ENCODE peak calls at places on chromosomes 11 and 22, in nine cellular contexts. N is IMR-90, S is HCT116, H is stomach, U is ovary, E is GM12892, M is adrenal gland, C is prostate gland, A is transverse colon. Y is an unnamed sample.

GRCh38 chr22:28594784-28595324 is 84.8 kb downstream of the TTC28 start:
- DNase-seq in E (no peak), S (peak; percentile 35), H (no peak), U (no peak), A (no peak), N (peak; percentile 77), M (no peak), C (no peak), Y (peak; percentile 68)

GRCh38 chr11:12840871-12841516 is 166.8 kb downstream of the TEAD1 start:
- DNase-seq in N (peak; percentile 52), S (no peak), M (no peak), U (no peak), H (no peak), C (no peak), A (no peak), E (no peak), Y (no peak)

GRCh38 chr11:14672635-14673034 is 29.0 kb downstream of the PDE3B start:
- DNase-seq in C (no peak), N (peak; percentile 73), A (no peak), M (no peak), S (no peak), H (no peak), E (no peak), U (no peak), Y (no peak)

GRCh38 chr11:77823775-77824174 is 2.8 kb downstream of the AAMDC start:
- DNase-seq in S (no peak), N (peak; percentile 52), C (no peak), A (no peak), M (no peak), U (no peak), E (no peak), H (no peak), Y (peak; percentile 50)

GRCh38 chr11:69320756-69321741 is 27.1 kb downstream of the MYEOV start:
- DNase-seq in U (no peak), N (peak; percentile 52), S (no peak), H (no peak), M (no peak), C (no peak), A (no peak), E (no peak), Y (no peak)

GRCh38 chr11:255176-255575 is 18.4 kb downstream of the PSMD13 start:
- DNase-seq in S (no peak), C (no peak), M (no peak), N (peak; percentile 12), U (no peak), A (no peak), H (no peak), E (no peak), Y (no peak)

GRCh38 chr22:47190957-47191323 is 428.5 kb downstream of the TBC1D22A start:
- DNase-seq in M (no peak), U (no peak), H (peak; percentile 11), E (no peak), N (no peak), C (no peak), S (peak; percentile 8), A (no peak), Y (no peak)

GRCh38 chr22:22716136-22716535 is 71.7 kb downstream of the GGTLC2 start:
- DNase-seq in S (no peak), C (no peak), E (no peak), H (no peak), A (no peak), M (no peak), U (no peak), N (no peak), Y (no peak)

DNA sequence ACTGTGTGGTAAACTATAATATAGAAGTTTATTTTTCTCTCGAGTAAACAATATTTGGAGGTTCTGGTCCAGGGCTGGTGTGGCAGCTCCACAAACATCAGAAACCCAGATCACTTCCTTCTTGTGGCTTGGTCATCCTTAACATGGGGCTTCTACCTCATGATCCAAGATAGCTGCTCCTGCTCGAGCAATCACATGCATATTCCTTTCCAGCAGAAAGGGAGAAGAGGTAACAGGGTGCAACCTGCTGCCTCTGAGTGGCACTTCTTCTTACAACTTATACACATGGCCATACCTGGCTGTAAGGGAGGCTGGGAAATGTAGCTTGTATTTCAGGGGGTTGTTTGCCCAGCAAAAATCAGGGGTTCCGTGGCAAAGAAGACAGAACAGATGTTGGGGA is 44.6 kb upstream of the SYT7 start:
- DNase-seq in C (no peak), A (no peak), N (no peak), H (no peak), S (no peak), M (no peak), E (no peak), U (no peak), Y (no peak)
- TF ChIP-seq POLR2A in C (no peak), A (no peak), N (no peak), H (no peak), S (no peak), M (no peak), E (no peak), U (no peak), Y (no peak)

DNA sequence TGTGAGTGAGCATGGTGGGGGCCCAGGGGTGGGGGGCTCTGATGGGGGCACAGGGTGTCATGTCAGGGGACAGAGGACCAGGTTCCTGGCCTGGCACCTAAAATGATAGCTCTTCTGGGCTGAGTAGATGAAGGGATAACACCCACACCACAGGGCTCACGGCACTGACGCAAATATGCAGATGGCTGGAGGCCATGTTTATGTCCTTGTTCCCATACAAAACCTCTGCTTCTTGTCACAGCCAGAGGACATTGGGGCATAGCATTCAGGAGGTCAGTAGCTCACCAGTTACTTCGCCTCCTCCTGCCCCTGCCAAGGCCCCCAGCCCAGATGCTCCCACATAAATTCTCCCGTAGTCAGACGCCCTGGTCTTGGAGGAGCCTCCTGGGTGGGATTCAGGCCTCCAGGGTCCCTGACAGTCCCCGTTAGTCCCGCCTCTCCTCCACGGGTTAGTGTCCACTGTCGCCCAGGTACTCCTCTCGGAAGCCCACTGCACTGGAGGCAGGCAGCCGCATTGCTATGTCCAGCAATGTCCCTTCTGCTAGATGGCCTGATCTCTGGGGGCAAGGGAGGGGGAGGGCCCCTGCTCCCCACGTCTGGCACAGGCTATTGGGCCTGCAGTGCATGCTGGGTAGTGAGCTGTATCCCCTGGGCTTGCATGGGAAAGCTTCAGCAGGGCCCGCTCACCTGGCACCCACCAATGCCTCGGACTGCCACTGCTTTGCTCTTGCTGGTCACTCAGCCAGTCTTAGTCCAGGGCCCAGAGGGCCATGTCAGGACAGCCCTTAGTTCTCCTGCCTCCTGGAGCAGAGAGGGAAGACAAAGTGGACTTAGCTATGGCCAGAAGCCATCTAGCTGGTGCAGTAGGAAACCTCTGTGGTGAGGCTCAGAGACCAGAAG is 75.6 kb upstream of the MYOD1 start:
- DNase-seq in S (no peak), M (no peak), U (no peak), C (no peak), A (no peak), N (no peak), H (no peak), E (no peak), Y (no peak)
- TF ChIP-seq POLR2A in S (no peak), M (no peak), U (no peak), C (no peak), A (no peak), N (no peak), H (no peak), E (no peak), Y (no peak)

GRCh38 chr22:31247726-31248125 is 35.6 kb downstream of the LIMK2 start:
- DNase-seq in E (no peak), U (no peak), M (no peak), N (no peak), A (no peak), S (no peak), H (no peak), C (no peak), Y (no peak)

GRCh38 chr22:31246687-31247086 is 34.6 kb downstream of the LIMK2 start:
- DNase-seq in A (no peak), S (no peak), E (no peak), U (no peak), M (no peak), C (no peak), H (no peak), N (no peak), Y (no peak)

GRCh38 chr22:31248965-31249940 is 37.2 kb downstream of the LIMK2 start:
- DNase-seq in M (no peak), H (no peak), A (no peak), E (no peak), U (peak; percentile 38), S (no peak), C (peak; percentile 80), N (no peak), Y (no peak)

GRCh38 chr22:31250740-31251330 is 38.7 kb downstream of the LIMK2 start:
- DNase-seq in M (no peak), E (no peak), H (no peak), A (no peak), S (no peak), N (no peak), C (peak; percentile 70), U (no peak), Y (no peak)

DNA sequence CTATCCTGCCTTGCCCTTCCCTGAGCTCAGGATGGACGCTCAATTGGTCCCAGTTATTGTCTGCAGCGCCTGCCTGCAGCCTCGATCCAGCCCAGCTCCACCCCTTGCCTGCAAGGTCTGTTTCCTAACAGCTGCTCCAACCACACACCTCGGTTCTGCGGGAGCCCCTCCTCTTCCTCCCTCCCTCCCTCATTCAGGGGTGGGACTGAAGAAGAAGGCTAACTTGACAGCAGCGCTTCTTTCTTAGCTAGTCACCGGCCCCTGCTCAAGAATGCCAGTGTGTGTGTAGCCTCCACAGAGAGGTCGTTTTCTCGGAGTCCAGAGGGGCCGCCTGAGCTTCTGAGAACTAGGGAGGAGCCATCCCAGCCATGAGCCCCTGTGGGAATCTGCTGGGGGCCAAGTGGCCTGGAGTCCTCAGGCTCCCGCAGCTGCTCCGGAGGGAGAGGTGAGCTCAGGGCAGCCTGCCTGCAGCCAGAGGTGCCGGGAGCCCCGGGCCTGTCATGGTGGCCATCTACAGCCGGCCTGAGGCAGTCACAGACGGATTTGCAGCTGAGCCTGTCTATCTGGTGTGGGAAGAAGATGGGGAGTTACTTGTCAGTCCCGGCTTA is 36.1 kb downstream of the LIMK2 start:
- DNase-seq in M (peak; percentile 93), E (no peak), S (no peak), U (peak; percentile 82), N (peak; percentile 94), C (peak; percentile 96), A (peak; percentile 52), H (peak; percentile 57), Y (peak; percentile 48)
- TF ChIP-seq POLR2A in M (peak; percentile 86), E (no peak), S (no peak), U (peak; percentile 34), N (peak; percentile 87), C (peak; percentile 95), A (no peak), H (no peak), Y (no peak)

GRCh38 chr11:74749965-74750296 is 1.3 kb downstream of the RNF169 start:
- DNase-seq in C (no peak), M (no peak), A (no peak), N (no peak), U (no peak), H (no peak), S (no peak), E (no peak), Y (peak; percentile 31)

GRCh38 chr11:74748211-74749126 is at the start of gene RNF169:
- DNase-seq in S (peak; percentile 87), E (peak; percentile 89), U (peak; percentile 95), H (peak; percentile 94), A (peak; percentile 94), C (peak; percentile 97), M (peak; percentile 98), N (peak; percentile 96), Y (peak; percentile 96)

GRCh38 chr11:74746868-74747267 is 1.8 kb upstream of the RNF169 start:
- DNase-seq in S (no peak), U (no peak), M (no peak), N (no peak), E (no peak), A (no peak), C (no peak), H (no peak), Y (no peak)

GRCh38 chr11:74744277-74744676 is 4.4 kb upstream of the RNF169 start:
- DNase-seq in M (no peak), A (no peak), H (no peak), S (no peak), N (peak; percentile 37), C (no peak), E (no peak), U (no peak), Y (no peak)

DNA sequence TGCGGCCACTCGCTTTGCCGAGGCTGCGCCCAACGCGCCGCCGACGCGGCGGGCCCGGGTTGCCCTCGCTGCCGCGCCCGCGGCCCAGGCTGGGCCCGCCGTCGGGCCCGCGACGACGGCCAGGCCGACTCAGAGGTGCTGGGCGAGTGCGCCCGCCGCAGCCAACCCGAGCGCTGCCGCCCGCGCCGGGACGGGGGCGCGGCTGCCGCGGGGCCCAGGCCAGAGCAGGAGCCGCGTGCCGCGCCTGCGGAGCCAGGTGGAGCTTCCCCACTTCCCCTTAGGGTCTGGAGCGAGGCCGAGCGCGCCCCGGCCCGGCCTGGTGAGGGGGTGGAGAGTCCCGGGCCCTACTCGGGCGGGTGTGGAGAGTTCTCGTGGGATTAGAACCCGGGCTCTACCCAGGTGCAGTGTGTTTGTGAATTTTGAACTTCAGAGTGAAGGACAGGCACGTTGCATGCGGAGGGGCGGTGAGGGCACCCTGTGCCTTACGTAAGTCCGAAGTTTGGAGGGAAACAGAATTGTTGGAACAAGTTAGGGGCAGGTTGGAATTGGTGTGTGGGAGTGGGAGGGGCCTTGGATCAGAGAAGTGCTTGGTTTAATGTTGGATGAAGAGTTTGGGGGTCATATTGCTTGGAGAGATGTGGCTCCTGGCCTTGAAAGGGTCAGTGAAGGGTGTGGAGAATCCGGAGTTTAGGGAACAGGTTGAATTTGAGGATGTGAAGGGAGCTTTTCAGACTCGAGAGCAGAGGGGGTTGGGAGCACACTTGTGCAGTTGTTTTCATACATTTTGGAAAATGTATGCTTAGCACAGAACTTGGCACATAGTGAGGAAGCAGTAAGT is 697 bp downstream of the RNF169 start:
- DNase-seq in A (peak; percentile 54), S (peak; percentile 19), C (peak; percentile 27), M (peak; percentile 45), U (peak; percentile 48), H (peak; percentile 54), E (peak; percentile 73), N (peak; percentile 29), Y (peak; percentile 75)
- TF ChIP-seq POLR2A in A (no peak), S (peak; percentile 22), C (no peak), M (no peak), U (no peak), H (no peak), E (peak; percentile 79), N (no peak), Y (peak; percentile 24)